ENCODE peak calls at places on chromosomes 7 and 10, in ten cellular contexts. X is RWPE1; A is tibial artery; S is psoas muscle; D is heart right ventricle; J is CD4-positive, CD25-positive, alpha-beta regulatory T cell; Y is CD8-positive, alpha-beta memory T cell; B is stomach; V is IMR-90; I is AG04450. G is an unnamed sample.

GRCh38 chr7:30863694-30864011 is 48.0 kb upstream of the AQP1 start:
- DNase-seq in X (no peak), A (no peak), S (no peak), D (peak), J (no peak), Y (no peak), B (no peak), V (peak), I (peak), G (no peak)

GRCh38 chr10:101071266-101071884 is 9.6 kb downstream of the KAZALD1 start:
- DNase-seq in X (no peak), A (peak), S (no peak), D (no peak), J (no peak), Y (no peak), B (no peak), V (peak), I (no peak), G (no peak)

GRCh38 chr10:43198682-43199005 is 60.4 kb downstream of the CSGALNACT2 start:
- DNase-seq in X (no peak), A (peak), S (peak), D (peak), J (no peak), Y (no peak), B (no peak), V (no peak), I (no peak), G (no peak)

GRCh38 chr10:67818323-67818722 is 19.7 kb downstream of the DNAJC12 start:
- DNase-seq in X (peak), A (no peak), S (no peak), D (no peak), J (no peak), Y (no peak), B (no peak), V (peak), I (no peak), G (no peak)

GRCh38 chr10:126262971-126263370 is 125.3 kb downstream of the ADAM12 start:
- DNase-seq in X (no peak), A (no peak), S (no peak), D (no peak), J (no peak), Y (no peak), B (no peak), V (no peak), I (no peak), G (no peak)

GRCh38 chr7:130070900-130071622 is 727 bp downstream of the KLHDC10 start:
- DNase-seq in X (peak), A (no peak), S (no peak), D (no peak), J (no peak), Y (no peak), B (no peak), V (no peak), I (no peak), G (no peak)

GRCh38 chr10:101130984-101131961 is at the start of gene TLX1:
- DNase-seq in X (no peak), A (no peak), S (no peak), D (no peak), J (no peak), Y (no peak), B (peak), V (no peak), I (no peak), G (peak)

GRCh38 chr10:46539596-46540411 is 16.7 kb downstream of the GPRIN2 start:
- DNase-seq in X (no peak), A (no peak), S (peak), D (no peak), J (no peak), Y (peak), B (peak), V (peak), I (peak), G (no peak)

GRCh38 chr10:110376021-110376773 is 71.5 kb upstream of the SMNDC1 start:
- DNase-seq in X (no peak), A (no peak), S (no peak), D (peak), J (no peak), Y (no peak), B (no peak), V (no peak), I (no peak), G (no peak)

GRCh38 chr7:151091431-151091830 is 5.2 kb downstream of the AGAP3 start:
- DNase-seq in X (no peak), A (no peak), S (no peak), D (no peak), J (no peak), Y (no peak), B (no peak), V (no peak), I (no peak), G (no peak)

GRCh38 chr7:100545636-100546128 is 6.7 kb downstream of the AGFG2 start:
- DNase-seq in X (peak), A (peak), S (no peak), D (peak), J (no peak), Y (peak), B (no peak), V (peak), I (peak), G (no peak)

GRCh38 chr10:31554556-31554955 is 235.5 kb downstream of the ZEB1 start:
- DNase-seq in X (no peak), A (no peak), S (no peak), D (no peak), J (no peak), Y (no peak), B (no peak), V (peak), I (peak), G (no peak)

GRCh38 chr7:153061913-153062528 is 302.5 kb downstream of the ACTR3B start:
- DNase-seq in X (no peak), A (no peak), S (no peak), D (no peak), J (no peak), Y (no peak), B (no peak), V (no peak), I (no peak), G (no peak)

GRCh38 chr7:35422715-35423114 is 168.8 kb upstream of the TBX20 start:
- DNase-seq in X (no peak), A (no peak), S (no peak), D (no peak), J (no peak), Y (no peak), B (no peak), V (no peak), I (no peak), G (no peak)

GRCh38 chr10:6811153-6811552 is 231.1 kb upstream of the PRKCQ start:
- DNase-seq in X (peak), A (no peak), S (no peak), D (no peak), J (no peak), Y (no peak), B (no peak), V (no peak), I (no peak), G (no peak)

GRCh38 chr7:142091957-142092356 is 19.6 kb upstream of the MGAM2 start:
- DNase-seq in X (no peak), A (no peak), S (no peak), D (no peak), J (no peak), Y (no peak), B (no peak), V (no peak), I (no peak), G (no peak)

GRCh38 chr7:73885975-73886798 is 25.2 kb downstream of the TMEM270 start:
- DNase-seq in X (no peak), A (peak), S (peak), D (no peak), J (no peak), Y (peak), B (peak), V (peak), I (no peak), G (peak)

GRCh38 chr10:132893090-132893489 is 49.3 kb downstream of the CFAP46 start:
- DNase-seq in X (no peak), A (peak), S (peak), D (no peak), J (no peak), Y (no peak), B (no peak), V (no peak), I (no peak), G (no peak)

GRCh38 chr10:77949167-77949566 is 22.6 kb upstream of the DLG5 start:
- DNase-seq in X (peak), A (no peak), S (peak), D (no peak), J (no peak), Y (no peak), B (no peak), V (peak), I (no peak), G (no peak)

GRCh38 chr10:96890580-96890979 is 58.5 kb downstream of the LCOR start:
- DNase-seq in X (no peak), A (no peak), S (no peak), D (no peak), J (no peak), Y (no peak), B (no peak), V (no peak), I (no peak), G (no peak)
- H3K27ac ChIP-seq in X (no peak), A (no peak), S (no peak), D (no peak), J (no peak), Y (no peak), B (no peak), V (no peak), I (no peak), G (no peak)

GRCh38 chr7:101819183-101819582 is 1.8 kb downstream of the CUX1 start:
- DNase-seq in X (no peak), A (no peak), S (no peak), D (no peak), J (no peak), Y (no peak), B (no peak), V (no peak), I (no peak), G (no peak)
- H3K27ac ChIP-seq in X (no peak), A (no peak), S (no peak), D (no peak), J (no peak), Y (no peak), B (no peak), V (no peak), I (no peak), G (no peak)

GRCh38 chr7:28533267-28533666 is 120.9 kb downstream of the CREB5 start:
- DNase-seq in X (no peak), A (no peak), S (no peak), D (no peak), J (no peak), Y (no peak), B (no peak), V (no peak), I (no peak), G (no peak)
- H3K27ac ChIP-seq in X (no peak), A (no peak), S (no peak), D (no peak), J (no peak), Y (no peak), B (no peak), V (no peak), I (no peak), G (no peak)

GRCh38 chr10:79293841-79294705 is 53.2 kb upstream of the PPIF start:
- DNase-seq in X (peak), A (peak), S (no peak), D (no peak), J (no peak), Y (no peak), B (no peak), V (peak), I (peak), G (no peak)
- H3K27ac ChIP-seq in X (peak), A (no peak), S (peak), D (peak), J (no peak), Y (no peak), B (peak), V (peak), I (peak), G (peak)

DNA sequence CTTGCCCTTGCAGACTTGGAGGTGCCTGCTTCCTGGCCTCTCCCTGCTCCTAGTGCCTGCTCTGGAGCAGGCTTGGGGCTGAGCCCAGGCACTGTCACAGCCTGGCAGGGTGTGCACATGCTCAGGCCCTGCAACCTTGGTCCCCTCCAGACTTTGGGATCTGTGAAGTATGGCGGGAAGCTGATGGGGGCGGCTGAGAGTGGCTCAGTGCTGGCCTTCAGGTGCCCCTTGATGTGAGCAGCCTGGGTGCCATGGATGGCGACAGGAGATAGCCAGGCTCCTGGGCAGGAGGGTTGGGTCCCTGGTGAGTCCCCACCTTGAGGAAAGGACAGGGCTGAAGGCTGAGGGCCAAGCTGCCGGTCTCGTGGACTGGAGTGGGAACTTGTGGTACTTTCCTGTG is 700.4 kb upstream of the KCND2 start:
- DNase-seq in X (no peak), A (no peak), S (peak), D (no peak), J (no peak), Y (no peak), B (no peak), V (no peak), I (no peak), G (no peak)
- H3K27ac ChIP-seq in X (no peak), A (no peak), S (no peak), D (no peak), J (no peak), Y (no peak), B (no peak), V (no peak), I (no peak), G (no peak)